ENCODE peak calls at places on chromosomes 6 and 20, in nine cellular contexts. K is keratinocyte, E is SJSA1, P is neural progenitor cell, M is heart left ventricle, R is upper lobe of left lung, S is lower lobe of right lung, U is breast epithelium, N is dorsolateral prefrontal cortex. W is an unnamed sample. For H3K27me3, the result is how much of the 10 kb centered on the place peaks cover.

GRCh38 chr6:157715766-157716171 is 107.3 kb upstream of the SNX9 start:
- DNase-seq in M (peak), N (no peak), U (peak), R (no peak), P (peak), K (no peak), S (no peak), E (no peak), W (no peak)

GRCh38 chr6:95431637-95432228 is 145.6 kb upstream of the MANEA start:
- DNase-seq in R (no peak), U (no peak), S (no peak), E (no peak), N (no peak), P (peak), K (no peak), M (no peak), W (peak)

GRCh38 chr20:37527638-37528441 is at the start of gene BLCAP:
- DNase-seq in U (peak), K (peak), N (peak), S (peak), M (peak), P (peak), E (peak), R (peak), W (peak)

GRCh38 chr6:108210557-108210956 is 44.7 kb downstream of the NR2E1 start:
- DNase-seq in K (no peak), S (no peak), N (no peak), M (no peak), P (no peak), R (no peak), U (no peak), E (no peak), W (no peak)

GRCh38 chr20:11686900-11687543 is 230.7 kb upstream of the BTBD3 start:
- DNase-seq in U (no peak), E (no peak), R (peak), S (peak), K (no peak), N (peak), P (peak), M (no peak), W (no peak)

GRCh38 chr6:117783280-117783679 is 108.0 kb downstream of the NUS1 start:
- DNase-seq in M (no peak), U (no peak), S (no peak), P (peak), E (no peak), N (peak), K (no peak), R (no peak), W (no peak)

GRCh38 chr20:19758888-19759331 is 852 bp downstream of the RIN2 start:
- DNase-seq in E (peak), N (peak), M (peak), R (peak), P (peak), S (peak), U (peak), K (no peak), W (peak)

GRCh38 chr20:41330343-41330720 is 10.3 kb upstream of the LPIN3 start:
- DNase-seq in N (no peak), R (no peak), P (no peak), E (no peak), K (no peak), U (no peak), M (no peak), S (no peak), W (no peak)

GRCh38 chr20:44914924-44915323 is 5.1 kb downstream of the PABPC1L start:
- DNase-seq in K (no peak), S (no peak), M (no peak), N (no peak), R (no peak), E (no peak), U (no peak), P (no peak), W (no peak)

GRCh38 chr20:31837896-31838397 is 7.5 kb downstream of the FOXS1 start:
- DNase-seq in M (no peak), P (no peak), R (no peak), S (no peak), U (no peak), N (no peak), E (peak), K (no peak), W (peak)

GRCh38 chr6:5141046-5141445 is 55.9 kb downstream of the PPP1R3G start:
- DNase-seq in E (no peak), U (no peak), P (no peak), M (no peak), N (no peak), K (no peak), S (no peak), R (no peak), W (no peak)

GRCh38 chr20:37524221-37524700 is 3.2 kb downstream of the NNAT start:
- DNase-seq in R (no peak), P (no peak), M (no peak), U (no peak), E (no peak), N (no peak), K (no peak), S (no peak), W (peak)

GRCh38 chr6:134585529-134585873 is 267.6 kb upstream of the SGK1 start:
- DNase-seq in K (no peak), P (no peak), U (no peak), R (no peak), M (no peak), E (no peak), N (no peak), S (no peak), W (no peak)

GRCh38 chr20:49291200-49291599 is 13.3 kb upstream of the ZNFX1 start:
- DNase-seq in E (no peak), R (no peak), N (no peak), M (no peak), K (no peak), S (no peak), P (no peak), U (no peak), W (no peak)

GRCh38 chr6:44275749-44276648 is 5.7 kb downstream of the TMEM151B start:
- DNase-seq in U (no peak), K (no peak), R (peak), E (no peak), N (no peak), P (peak), M (no peak), S (no peak), W (peak)

GRCh38 chr20:22490287-22491187 is 93.8 kb downstream of the FOXA2 start:
- DNase-seq in K (no peak), P (peak), E (no peak), N (no peak), M (no peak), S (peak), U (no peak), R (peak), W (no peak)

GRCh38 chr20:11260611-11261010 is 586.8 kb upstream of the JAG1 start:
- DNase-seq in M (no peak), E (no peak), U (no peak), K (no peak), P (no peak), N (no peak), R (no peak), S (no peak), W (no peak)

GRCh38 chr20:62392621-62393164 is 5.8 kb downstream of the RPS21 start:
- DNase-seq in U (no peak), R (peak), N (no peak), S (no peak), K (no peak), P (no peak), M (no peak), E (no peak), W (no peak)

GRCh38 chr20:62395311-62396242 is 8.7 kb downstream of the RPS21 start:
- DNase-seq in K (no peak), U (no peak), M (no peak), R (peak), N (no peak), S (no peak), P (no peak), E (no peak), W (no peak)

GRCh38 chr20:62393266-62393665 is 6.4 kb downstream of the RPS21 start:
- DNase-seq in R (peak), K (no peak), S (no peak), M (no peak), U (no peak), P (no peak), E (no peak), N (no peak), W (no peak)

GRCh38 chr20:62394248-62395245 is 7.6 kb downstream of the RPS21 start:
- DNase-seq in N (no peak), M (no peak), K (no peak), R (peak), S (no peak), E (no peak), P (no peak), U (no peak), W (no peak)

DNA sequence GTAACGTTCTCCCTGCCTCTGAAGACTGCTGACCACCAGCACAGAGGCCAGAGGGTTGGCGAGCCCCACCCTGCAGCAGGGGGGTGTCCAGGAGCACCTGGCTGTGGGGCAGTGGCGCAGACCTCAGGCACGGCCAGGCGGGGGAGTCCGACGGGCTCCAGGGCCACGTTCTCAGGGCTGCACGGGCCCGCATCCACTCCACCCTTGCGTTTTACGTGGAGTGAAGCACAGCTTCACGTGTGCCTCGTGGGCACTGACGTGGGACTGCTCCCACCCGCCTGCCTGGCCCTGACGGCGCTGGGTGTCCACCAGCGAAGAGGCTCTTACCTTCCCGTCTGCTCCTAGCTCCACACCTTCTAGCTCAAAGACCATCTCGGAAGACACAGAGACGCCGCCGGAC is 6.9 kb downstream of the RPS21 start:
- DNase-seq in P (no peak), U (no peak), R (peak), S (no peak), K (no peak), N (no peak), E (no peak), M (no peak), W (no peak)
- H3K4me3 ChIP-seq in P (no peak), U (no peak), R (no peak), S (no peak), K (no peak), N (no peak), E (no peak), M (no peak), W (no peak)

GRCh38 chr6:9464583-9464982 is 950.3 kb downstream of the TFAP2A start:
- DNase-seq in M (no peak), P (no peak), K (no peak), N (no peak), U (no peak), S (no peak), R (no peak), E (no peak), W (no peak)

GRCh38 chr6:9463311-9463710 is 951.6 kb downstream of the TFAP2A start:
- DNase-seq in M (no peak), U (no peak), E (no peak), R (no peak), S (no peak), P (no peak), N (no peak), K (no peak), W (no peak)

DNA sequence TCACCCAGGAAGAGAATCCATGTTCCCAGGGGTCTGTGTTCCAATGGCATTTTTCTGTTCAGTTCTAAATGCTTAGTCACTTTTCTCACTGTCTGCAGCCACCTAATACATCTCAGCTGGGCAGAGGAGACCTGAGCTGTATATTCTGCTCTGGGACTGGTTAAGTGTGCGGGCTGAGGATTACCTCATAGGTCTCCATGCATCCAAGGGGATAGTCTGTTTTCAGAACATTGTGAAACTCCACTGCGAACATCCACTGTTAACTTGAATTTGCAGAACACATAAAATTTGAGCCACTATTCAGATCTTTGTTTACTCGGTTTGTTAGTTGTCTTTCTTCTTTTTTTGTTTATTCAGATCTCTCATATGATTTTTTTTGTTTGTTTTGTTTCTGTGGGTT is 947.1 kb downstream of the TFAP2A start:
- DNase-seq in N (no peak), S (no peak), K (no peak), P (no peak), U (peak), M (no peak), E (peak), R (no peak), W (no peak)
- H3K27me3 ChIP-seq in N (under half), S (under half), K (under half), P (under half), U (under half), M (under half), E (under half), R (under half), W (under half)

DNA sequence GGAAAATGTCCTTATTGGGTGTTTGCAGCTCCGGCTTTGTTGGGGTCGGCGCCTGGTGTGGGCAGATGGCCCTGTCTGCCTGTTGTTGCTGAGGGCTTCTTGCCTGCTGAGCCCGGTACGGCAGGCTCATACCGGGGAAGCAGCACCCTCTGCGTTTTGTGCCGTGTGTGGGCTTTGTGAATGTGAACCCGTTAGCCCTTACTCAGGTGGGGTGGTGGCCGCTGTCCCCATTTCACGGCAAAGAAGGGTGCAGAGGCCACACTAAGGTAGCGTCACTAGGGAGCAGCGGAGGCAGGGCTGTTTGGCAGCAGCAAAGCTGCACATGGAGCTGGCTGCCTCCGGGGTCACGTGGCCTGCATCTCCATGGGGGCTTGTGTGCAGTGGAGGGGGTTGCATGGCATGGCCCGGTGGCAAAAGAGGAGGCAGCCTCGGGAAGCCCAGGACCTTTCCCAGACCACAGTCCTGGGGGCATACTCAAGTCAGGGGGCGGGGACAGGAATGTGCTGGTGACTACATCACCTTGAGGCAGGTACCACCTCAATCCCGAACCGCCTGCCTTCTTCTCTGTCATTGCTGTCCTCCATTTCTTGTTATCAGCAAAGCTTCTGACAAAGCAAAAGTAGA is 47.3 kb upstream of the SRF start:
- DNase-seq in M (no peak), N (no peak), P (no peak), U (no peak), S (no peak), K (no peak), E (no peak), R (no peak), W (no peak)
- H3K27ac ChIP-seq in M (no peak), N (no peak), P (peak), U (peak), S (no peak), K (no peak), E (no peak), R (no peak), W (peak)

DNA sequence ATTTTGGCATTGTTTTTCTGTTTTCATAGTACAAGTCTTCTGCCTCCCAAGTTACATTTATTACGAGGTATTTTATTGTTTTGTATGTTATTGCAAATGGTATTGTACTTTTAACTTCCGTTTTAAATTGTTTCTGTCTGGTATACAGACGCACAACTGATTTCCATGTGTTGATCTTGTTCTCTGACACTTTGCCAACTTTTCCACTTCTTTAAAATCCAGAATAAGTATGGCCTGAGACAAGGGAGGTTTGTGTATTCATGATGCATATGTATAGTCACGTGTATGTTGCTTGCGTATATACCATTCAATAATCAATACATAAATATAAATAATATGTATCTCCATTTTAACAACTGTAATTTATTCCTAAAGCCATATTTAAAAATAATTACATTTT is 41.2 kb downstream of the THBS2 start:
- DNase-seq in M (no peak), P (no peak), S (no peak), R (no peak), E (no peak), N (no peak), U (no peak), K (no peak), W (no peak)
- H3K4me3 ChIP-seq in M (peak), P (peak), S (peak), R (peak), E (no peak), N (no peak), U (no peak), K (no peak), W (peak)

W was measured in SJCRH30.